ENCODE peak calls at places on chromosomes 4 and X, in five cellular contexts. W is HepG2, J is GM12878, Q is H1, E is K562. S is an unnamed sample.

GRCh38 chr4:61301285-61301684 is 101.2 kb downstream of the ADGRL3 start:
- DNase-seq in W (no peak), J (no peak), Q (no peak), E (no peak), S (no peak)

GRCh38 chrX:45822124-45822523 is 621.4 kb upstream of the DIPK2B start:
- DNase-seq in W (no peak), J (no peak), Q (no peak), E (no peak), S (no peak)

GRCh38 chr4:24770111-24770584 is 25.2 kb upstream of the SOD3 start:
- DNase-seq in W (no peak), J (peak), Q (peak), E (no peak), S (peak)

GRCh38 chrX:130086414-130087207 is 23.7 kb downstream of the ELF4 start:
- DNase-seq in W (no peak), J (no peak), Q (no peak), E (no peak), S (no peak)

GRCh38 chr4:119068529-119068962 is 67.1 kb upstream of the MYOZ2 start:
- DNase-seq in W (no peak), J (no peak), Q (peak), E (no peak), S (no peak)

GRCh38 chr4:2048831-2049230 is 10.3 kb upstream of the NAT8L start:
- DNase-seq in W (no peak), J (no peak), Q (no peak), E (no peak), S (no peak)

GRCh38 chr4:186161138-186161537 is 30.2 kb upstream of the CYP4V2 start:
- DNase-seq in W (no peak), J (peak), Q (no peak), E (no peak), S (no peak)

GRCh38 chr4:26885912-26886274 is 25.3 kb downstream of the STIM2 start:
- DNase-seq in W (no peak), J (peak), Q (no peak), E (no peak), S (no peak)

GRCh38 chrX:120401301-120401700 is 39.4 kb downstream of the ATP1B4 start:
- DNase-seq in W (no peak), J (no peak), Q (no peak), E (no peak), S (no peak)

GRCh38 chr4:16443504-16444088 is 217.3 kb upstream of the TAPT1 start:
- DNase-seq in W (peak), J (no peak), Q (no peak), E (peak), S (peak)

GRCh38 chr4:94574050-94574449 is 122.3 kb downstream of the PDLIM5 start:
- DNase-seq in W (no peak), J (no peak), Q (no peak), E (no peak), S (no peak)

GRCh38 chrX:33207056-33207455 is 4.3 kb downstream of the DMD start:
- DNase-seq in W (no peak), J (no peak), Q (no peak), E (no peak), S (no peak)

GRCh38 chr4:104750008-104750407 is 255.3 kb upstream of the CXXC4 start:
- DNase-seq in W (no peak), J (no peak), Q (no peak), E (no peak), S (no peak)

GRCh38 chr4:164606478-164606877 is 147.5 kb upstream of the SMIM31 start:
- DNase-seq in W (no peak), J (no peak), Q (no peak), E (no peak), S (no peak)

GRCh38 chrX:30525732-30526131 is 51.8 kb downstream of the TASL start:
- DNase-seq in W (no peak), J (no peak), Q (no peak), E (no peak), S (no peak)

GRCh38 chr4:124253080-124253479 is 459.5 kb downstream of the ANKRD50 start:
- DNase-seq in W (no peak), J (no peak), Q (no peak), E (no peak), S (no peak)

GRCh38 chr4:1603413-1604135 is 80.5 kb downstream of the FAM53A start:
- DNase-seq in W (no peak), J (no peak), Q (no peak), E (no peak), S (no peak)

GRCh38 chr4:128287159-128287870 is at the start of gene PGRMC2:
- DNase-seq in W (no peak), J (no peak), Q (no peak), E (peak), S (no peak)

GRCh38 chr4:73596001-73596400 is 24.2 kb downstream of the RASSF6 start:
- DNase-seq in W (no peak), J (no peak), Q (no peak), E (no peak), S (no peak)

GRCh38 chr4:31239886-31240285 is 519.7 kb downstream of the PCDH7 start:
- DNase-seq in W (no peak), J (no peak), Q (no peak), E (no peak), S (no peak)

GRCh38 chr4:161448550-161449180 is 715.1 kb downstream of the FSTL5 start:
- DNase-seq in W (no peak), J (no peak), Q (no peak), E (no peak), S (no peak)

GRCh38 chr4:22336822-22337221 is 179.0 kb downstream of the ADGRA3 start:
- DNase-seq in W (no peak), J (no peak), Q (no peak), E (no peak), S (no peak)

GRCh38 chr4:56817840-56818491 is 3.5 kb downstream of the SPINK2 start:
- DNase-seq in W (no peak), J (peak), Q (no peak), E (no peak), S (no peak)

DNA sequence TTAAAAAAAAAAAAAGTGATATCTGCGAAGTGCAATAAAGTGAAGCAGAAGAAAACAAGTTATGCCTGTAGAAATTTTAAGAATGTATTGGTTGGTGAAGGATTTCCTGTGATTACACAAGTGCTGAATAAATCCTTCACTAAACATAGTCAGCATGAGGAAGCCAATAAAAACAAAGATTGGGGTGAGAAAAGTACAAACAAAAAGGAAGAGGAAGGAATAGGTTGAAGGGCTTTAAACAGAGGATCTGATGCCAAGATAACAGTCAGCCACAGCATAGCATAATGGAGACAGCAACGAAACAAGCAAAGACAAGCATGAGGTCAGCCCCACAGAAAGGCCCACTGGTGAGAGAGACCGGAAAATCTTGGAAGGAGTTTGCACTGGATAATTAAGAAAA is 372.2 kb downstream of the ADAM29 start:
- DNase-seq in W (no peak), J (no peak), Q (no peak), E (no peak), S (no peak)
- TF ChIP-seq ZNF274 in W (no peak), J (no peak), Q (no peak), E (no peak), S (no peak)

GRCh38 chrX:40154229-40154852 is 56.6 kb upstream of the BCOR start:
- DNase-seq in W (peak), J (no peak), Q (no peak), E (peak), S (no peak)
- TF ChIP-seq RAD21 in W (no peak), J (no peak), Q (no peak), E (no peak), S (no peak)

GRCh38 chr4:70269674-70270073 is 27.3 kb downstream of the CSN3 start:
- DNase-seq in W (peak), J (no peak), Q (no peak), E (no peak), S (peak)
- TF ChIP-seq ZNF274 in W (no peak), J (no peak), Q (no peak), E (no peak), S (no peak)

DNA sequence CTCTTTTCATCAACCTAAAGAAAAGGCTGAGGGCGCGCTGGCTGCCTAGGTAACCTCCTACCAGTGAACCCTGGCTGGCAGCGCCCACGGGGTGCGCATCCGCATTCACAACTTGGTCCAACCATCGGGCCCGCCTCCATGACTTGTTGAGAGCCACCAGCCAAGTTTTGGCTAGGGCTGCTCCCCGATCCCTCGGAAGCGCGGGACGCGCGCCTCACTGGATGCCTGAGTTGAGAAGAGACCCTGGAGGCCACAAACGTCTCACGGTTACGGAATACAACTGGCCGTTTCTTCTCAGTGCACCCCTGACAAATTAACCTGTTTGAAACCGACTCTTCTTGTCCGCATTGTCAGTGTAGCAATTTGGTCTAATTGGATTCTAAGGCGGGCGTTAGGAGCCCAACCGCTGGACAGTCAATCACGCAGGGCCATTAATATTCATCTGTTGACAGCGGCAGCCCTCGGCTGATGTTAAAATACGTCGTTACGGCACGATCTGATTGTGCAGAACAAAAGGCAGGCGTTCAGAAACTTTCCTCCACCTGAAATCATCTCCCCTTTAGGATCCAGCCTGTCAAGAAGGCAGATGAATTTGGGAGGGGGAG is 1.3 kb downstream of the GPC3 start:
- DNase-seq in W (no peak), J (no peak), Q (no peak), E (no peak), S (no peak)
- TF ChIP-seq RAD21 in W (no peak), J (no peak), Q (no peak), E (no peak), S (no peak)

GRCh38 chr4:3300198-3300671 is 7.4 kb downstream of the RGS12 start:
- DNase-seq in W (no peak), J (no peak), Q (no peak), E (no peak), S (no peak)

GRCh38 chr4:3302164-3302785 is 9.5 kb downstream of the RGS12 start:
- DNase-seq in W (no peak), J (peak), Q (no peak), E (no peak), S (no peak)

GRCh38 chr4:3303445-3303824 is 10.6 kb downstream of the RGS12 start:
- DNase-seq in W (no peak), J (no peak), Q (no peak), E (no peak), S (no peak)

GRCh38 chr4:3302786-3303444 is 10.1 kb downstream of the RGS12 start:
- DNase-seq in W (no peak), J (no peak), Q (no peak), E (no peak), S (no peak)

DNA sequence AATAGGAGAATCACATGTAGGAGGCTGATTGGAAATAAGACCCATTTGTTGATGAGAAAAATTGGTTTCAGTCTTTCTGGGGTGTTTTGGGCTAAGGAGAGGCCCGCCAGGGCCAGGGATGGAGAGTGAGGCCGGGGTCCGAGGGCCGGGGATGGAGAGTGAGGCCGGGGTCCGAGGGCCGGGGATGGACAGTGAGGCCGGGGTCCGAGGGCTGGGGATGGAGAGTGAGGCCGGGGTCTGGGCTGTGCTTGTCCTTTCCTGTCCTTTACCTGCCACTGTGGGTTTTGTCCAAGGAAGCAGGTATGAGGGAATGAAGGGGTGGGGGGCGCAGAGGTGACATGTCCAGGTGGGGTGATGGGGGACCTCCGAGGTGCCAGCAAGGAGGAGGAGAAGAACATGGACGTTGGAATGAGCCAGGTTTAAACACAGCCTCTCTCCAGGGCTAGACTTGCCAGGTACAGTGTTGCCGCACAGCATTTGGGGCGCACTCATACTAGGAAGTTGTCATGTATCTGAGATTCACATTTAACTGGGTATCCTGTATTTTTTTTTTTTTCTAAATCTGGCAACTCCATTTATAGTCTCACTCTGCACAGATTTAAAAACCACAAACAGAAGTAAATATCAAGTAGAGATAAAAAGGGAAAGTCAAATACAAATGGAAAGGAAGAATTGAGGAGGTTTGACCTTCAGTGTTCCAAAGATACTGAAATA is 8.8 kb downstream of the RGS12 start:
- DNase-seq in W (no peak), J (no peak), Q (no peak), E (no peak), S (no peak)
- TF ChIP-seq ZNF274 in W (no peak), J (no peak), Q (no peak), E (no peak), S (no peak)

GRCh38 chrX:71859637-71860036 is 51.0 kb upstream of the NHSL2 start:
- DNase-seq in W (peak), J (no peak), Q (no peak), E (peak), S (peak)
- TF ChIP-seq RAD21 in W (no peak), J (peak), Q (peak), E (peak), S (peak)

DNA sequence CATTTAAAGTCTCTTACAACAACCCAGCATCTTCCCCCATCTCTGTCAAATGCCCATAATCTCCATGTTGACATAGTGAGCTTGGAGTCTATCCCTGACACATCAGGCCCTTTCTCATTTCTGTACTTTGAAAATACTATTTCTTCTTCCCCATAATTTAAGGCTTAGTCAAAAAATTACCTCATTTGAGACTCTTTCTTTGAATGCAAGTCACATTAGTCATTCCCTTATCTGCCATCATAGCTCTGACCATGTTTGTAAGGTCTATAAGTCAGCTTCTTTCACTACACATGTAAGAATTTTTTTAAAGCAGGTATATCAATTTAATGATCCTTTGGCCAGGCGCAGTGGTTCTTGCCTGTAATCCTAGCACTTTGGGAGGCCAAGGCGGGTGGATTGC is 99.9 kb downstream of the DDX60 start:
- DNase-seq in W (no peak), J (no peak), Q (no peak), E (no peak), S (no peak)
- TF ChIP-seq ZNF274 in W (no peak), J (no peak), Q (no peak), E (no peak), S (no peak)

DNA sequence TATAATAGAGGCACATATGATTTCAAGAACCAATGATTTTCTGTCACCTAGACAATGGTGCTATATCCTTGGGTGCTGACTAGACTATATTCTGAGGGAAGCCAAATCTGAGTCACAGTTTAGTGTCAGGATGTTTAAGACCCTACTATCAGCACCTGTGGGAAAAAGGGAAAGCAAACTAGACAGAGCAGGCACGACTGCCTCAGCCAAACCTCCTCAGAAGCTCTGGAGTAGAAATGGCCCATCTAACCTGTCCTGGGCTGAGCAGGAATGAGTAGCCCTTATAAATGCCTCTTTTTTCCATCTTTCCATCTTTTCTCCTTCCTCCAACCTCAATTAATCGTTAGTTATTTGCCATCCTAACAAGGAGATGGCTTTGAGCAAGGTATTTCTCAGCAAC is 80.4 kb upstream of the TECRL start:
- DNase-seq in W (no peak), J (no peak), Q (no peak), E (no peak), S (no peak)
- TF ChIP-seq RAD21 in W (no peak), J (no peak), Q (no peak), E (no peak), S (no peak)

GRCh38 chr4:75985116-75985515 is 5.6 kb downstream of the SDAD1 start:
- DNase-seq in W (no peak), J (no peak), Q (no peak), E (no peak), S (no peak)
- TF ChIP-seq ZNF274 in W (no peak), J (no peak), Q (no peak), E (no peak), S (no peak)

S was measured in HCT116.